ENCODE peak calls at places on chromosomes 4 and X, in seven cellular contexts. H is adrenal gland; O is transverse colon; Q is left ventricle myocardium inferior; C is AG04450; N is right lobe of liver; F is CD8-positive, alpha-beta T cell. P is an unnamed sample.
A peak's percentile ranks its signal among the peaks of the same experiment; 100 is the strongest.

GRCh38 chr4:112453321-112453720 is 62.7 kb downstream of the NEUROG2 start:
- DNase-seq in H (no peak), O (no peak), Q (no peak), C (no peak), N (no peak), F (no peak), P (no peak)

GRCh38 chr4:24209131-24209530 is 319.3 kb upstream of the PPARGC1A start:
- DNase-seq in H (no peak), O (no peak), Q (no peak), C (no peak), N (no peak), F (no peak), P (no peak)

GRCh38 chrX:153400146-153401132 is 711 bp downstream of the PNMA6E start:
- DNase-seq in H (peak; percentile 42), O (peak; percentile 41), Q (no peak), C (no peak), N (no peak), F (peak; percentile 11), P (peak; percentile 76)

GRCh38 chrX:40644175-40644574 is 3.2 kb downstream of the CXorf38 start:
- DNase-seq in H (no peak), O (no peak), Q (no peak), C (no peak), N (no peak), F (no peak), P (no peak)

GRCh38 chr4:146382194-146382593 is 139.5 kb downstream of the SLC10A7 start:
- DNase-seq in H (no peak), O (no peak), Q (no peak), C (no peak), N (no peak), F (no peak), P (no peak)

GRCh38 chr4:159103406-159104131 is 690 bp downstream of the RAPGEF2 start:
- DNase-seq in H (peak; percentile 53), O (peak; percentile 58), Q (peak; percentile 70), C (no peak), N (peak; percentile 76), F (peak; percentile 4), P (peak; percentile 81)

GRCh38 chr4:185093573-185093972 is 49.5 kb upstream of the SLC25A4 start:
- DNase-seq in H (no peak), O (no peak), Q (no peak), C (no peak), N (no peak), F (no peak), P (no peak)

GRCh38 chrX:69508610-69509009 is 4.5 kb downstream of the NALF2 start:
- DNase-seq in H (no peak), O (no peak), Q (no peak), C (no peak), N (no peak), F (no peak), P (no peak)

GRCh38 chr4:142452132-142452855 is 393.8 kb downstream of the INPP4B start:
- DNase-seq in H (no peak), O (no peak), Q (no peak), C (no peak), N (no peak), F (no peak), P (no peak)

GRCh38 chr4:78057135-78057599 is at the start of gene FRAS1:
- DNase-seq in H (peak; percentile 22), O (peak; percentile 18), Q (peak; percentile 26), C (no peak), N (peak; percentile 57), F (no peak), P (peak; percentile 68)

GRCh38 chr4:77141964-77142641 is 14.9 kb upstream of the CCNG2 start:
- DNase-seq in H (no peak), O (no peak), Q (no peak), C (no peak), N (no peak), F (no peak), P (no peak)

GRCh38 chrX:3141031-3141430 is 99.8 kb downstream of the ARSF start:
- DNase-seq in H (no peak), O (no peak), Q (no peak), C (no peak), N (no peak), F (no peak), P (no peak)

GRCh38 chr4:146957252-146957651 is 11.6 kb upstream of the TTC29 start:
- DNase-seq in H (no peak), O (no peak), Q (no peak), C (no peak), N (no peak), F (no peak), P (no peak)

GRCh38 chr4:164935363-164935762 is 42.1 kb downstream of the TRIM61 start:
- DNase-seq in H (no peak), O (no peak), Q (no peak), C (no peak), N (no peak), F (no peak), P (no peak)

GRCh38 chrX:5823861-5824260 is 404.8 kb downstream of the NLGN4X start:
- DNase-seq in H (no peak), O (no peak), Q (no peak), C (no peak), N (no peak), F (no peak), P (no peak)

GRCh38 chrX:133307094-133307493 is 88.9 kb upstream of the TFDP3 start:
- DNase-seq in H (no peak), O (no peak), Q (no peak), C (no peak), N (no peak), F (no peak), P (no peak)

GRCh38 chr4:100895572-100896197 is 377.9 kb upstream of the EMCN start:
- DNase-seq in H (no peak), O (no peak), Q (no peak), C (no peak), N (no peak), F (no peak), P (no peak)

GRCh38 chr4:111064342-111064993 is 441.6 kb upstream of the PITX2 start:
- DNase-seq in H (no peak), O (no peak), Q (no peak), C (no peak), N (no peak), F (no peak), P (no peak)
- H3K27me3 ChIP-seq in H (no peaks in the 10 kb centered on the region), O (no peaks in the 10 kb centered on the region), Q (no peaks in the 10 kb centered on the region), C (no peaks in the 10 kb centered on the region), N (no peaks in the 10 kb centered on the region), F (no peaks in the 10 kb centered on the region), P (no peaks in the 10 kb centered on the region)

GRCh38 chr4:188015025-188015778 is 19.6 kb downstream of the ZFP42 start:
- DNase-seq in H (no peak), O (peak; percentile 45), Q (no peak), C (no peak), N (no peak), F (no peak), P (no peak)
- TF ChIP-seq CTCF in H (no peak), O (no peak), Q (no peak), C (no peak), N (no peak), F (no peak), P (no peak)

GRCh38 chr4:145177906-145178538 is 2.4 kb downstream of the OTUD4 start:
- DNase-seq in H (no peak), O (no peak), Q (no peak), C (no peak), N (no peak), F (no peak), P (no peak)
- H3K4me3 ChIP-seq in H (no peak overlapping the region), O (peak overlapping the region; percentile 84), Q (peak overlapping the region; percentile 90), C (peak overlapping the region; percentile 86), N (peak overlapping the region; percentile 74), F (peak overlapping the region; percentile 69), P (peak overlapping the region; percentile 73)

DNA sequence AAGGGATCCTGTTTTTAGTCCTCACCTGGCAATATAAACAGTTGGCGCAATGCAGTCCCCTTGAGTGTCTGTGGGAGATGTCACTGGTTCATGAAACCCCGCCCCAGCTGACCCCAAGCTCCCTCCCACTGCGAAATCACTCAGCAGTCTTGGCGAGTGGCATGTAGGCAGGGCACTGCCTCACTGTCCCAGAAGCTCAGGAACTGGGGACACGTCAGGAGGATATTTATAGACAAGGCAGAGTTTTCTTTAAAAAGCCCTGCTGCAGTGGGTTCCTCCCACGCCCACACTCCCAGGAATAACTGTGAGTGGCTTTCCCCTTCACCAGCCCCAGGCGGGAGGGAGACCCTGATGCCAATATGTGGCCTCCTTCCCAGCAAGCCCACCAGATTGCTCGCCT is 44.3 kb upstream of the PPP2R2C start:
- DNase-seq in H (no peak), O (no peak), Q (peak; percentile 48), C (no peak), N (no peak), F (no peak), P (no peak)
- H3K27me3 ChIP-seq in H (no peaks in the 10 kb centered on the region), O (no peaks in the 10 kb centered on the region), Q (peaks cover 23% of the 10 kb centered on the region), C (peaks cover 5% of the 10 kb centered on the region), N (no peaks in the 10 kb centered on the region), F (no peaks in the 10 kb centered on the region), P (peaks cover 15% of the 10 kb centered on the region)

GRCh38 chrX:151174581-151175282 is 1.7 kb upstream of the GPR50 start:
- DNase-seq in H (no peak), O (no peak), Q (no peak), C (no peak), N (no peak), F (no peak), P (no peak)
- TF ChIP-seq CTCF in H (no peak), O (no peak), Q (no peak), C (no peak), N (no peak), F (no peak), P (no peak)

DNA sequence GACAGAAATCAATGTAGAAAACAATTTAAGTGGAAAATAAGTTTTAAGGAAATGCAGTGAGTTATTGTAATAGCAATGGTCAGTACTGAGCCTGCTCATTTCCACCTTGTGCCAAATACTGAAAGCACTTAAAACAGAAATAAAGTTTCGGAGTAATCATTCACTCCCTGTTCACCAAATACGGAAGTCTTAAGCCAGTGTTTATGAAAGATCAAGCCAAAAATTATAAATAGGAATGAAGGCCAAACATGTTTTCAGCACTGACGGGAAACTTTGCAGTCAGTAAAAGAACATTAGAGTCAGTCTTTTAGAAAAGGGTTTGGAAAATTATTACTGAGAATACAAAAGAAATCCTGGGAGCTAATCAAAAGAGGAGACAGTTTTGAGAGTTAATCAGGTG is 178.6 kb downstream of the DMD start:
- DNase-seq in H (no peak), O (no peak), Q (no peak), C (no peak), N (no peak), F (no peak), P (no peak)
- H3K4me3 ChIP-seq in H (no peak overlapping the region), O (no peak overlapping the region), Q (no peak overlapping the region), C (no peak overlapping the region), N (no peak overlapping the region), F (no peak overlapping the region), P (no peak overlapping the region)

GRCh38 chrX:146278381-146278780 is 460.8 kb downstream of the SLITRK2 start:
- DNase-seq in H (peak; percentile 16), O (no peak), Q (no peak), C (no peak), N (no peak), F (no peak), P (no peak)
- H3K27me3 ChIP-seq in H (peaks cover 3% of the 10 kb centered on the region), O (no peaks in the 10 kb centered on the region), Q (no peaks in the 10 kb centered on the region), C (no peaks in the 10 kb centered on the region), N (no peaks in the 10 kb centered on the region), F (no peaks in the 10 kb centered on the region), P (no peaks in the 10 kb centered on the region)

P was measured in upper lobe of right lung.